ENCODE peak calls at places on chromosomes 4 and X, in ten cellular contexts. One of them, this sample, is unnamed.

GRCh38 chr4:98568896-98569663 is 89.3 kb downstream of the TSPAN5 start:
- DNase-seq in HL-60: no peak
- DNase-seq in CD4-positive, alpha-beta T cell: no peak
- DNase-seq in Peyer's patch: no peak
- DNase-seq in lower lobe of right lung: no peak
- DNase-seq in HepG2: no peak
- DNase-seq in brain microvascular endothelial cell: no peak
- DNase-seq in uterus: no peak
- DNase-seq in sigmoid colon: no peak
- DNase-seq in upper lobe of right lung: no peak
- DNase-seq in this sample: no peak

GRCh38 chr4:122588453-122589238 is 32.2 kb downstream of the IL21 start:
- DNase-seq in HepG2: no peak
- DNase-seq in brain microvascular endothelial cell: peak
- DNase-seq in HL-60: no peak
- DNase-seq in upper lobe of right lung: no peak
- DNase-seq in Peyer's patch: no peak
- DNase-seq in uterus: no peak
- DNase-seq in lower lobe of right lung: no peak
- DNase-seq in sigmoid colon: no peak
- DNase-seq in CD4-positive, alpha-beta T cell: no peak
- DNase-seq in this sample: no peak

GRCh38 chr4:174538876-174539250 is 16.6 kb upstream of the HPGD start:
- DNase-seq in sigmoid colon: no peak
- DNase-seq in HL-60: no peak
- DNase-seq in uterus: no peak
- DNase-seq in lower lobe of right lung: no peak
- DNase-seq in upper lobe of right lung: no peak
- DNase-seq in HepG2: no peak
- DNase-seq in CD4-positive, alpha-beta T cell: no peak
- DNase-seq in Peyer's patch: no peak
- DNase-seq in brain microvascular endothelial cell: no peak
- DNase-seq in this sample: peak

GRCh38 chr4:178963646-178964045 is 1521.4 kb upstream of the AGA start:
- DNase-seq in HepG2: no peak
- DNase-seq in Peyer's patch: no peak
- DNase-seq in uterus: no peak
- DNase-seq in HL-60: no peak
- DNase-seq in lower lobe of right lung: no peak
- DNase-seq in CD4-positive, alpha-beta T cell: no peak
- DNase-seq in brain microvascular endothelial cell: no peak
- DNase-seq in upper lobe of right lung: no peak
- DNase-seq in sigmoid colon: no peak
- DNase-seq in this sample: no peak

GRCh38 chr4:2059726-2060577 is 825 bp downstream of the NAT8L start:
- DNase-seq in brain microvascular endothelial cell: no peak
- DNase-seq in sigmoid colon: no peak
- DNase-seq in HL-60: no peak
- DNase-seq in Peyer's patch: no peak
- DNase-seq in uterus: no peak
- DNase-seq in CD4-positive, alpha-beta T cell: no peak
- DNase-seq in HepG2: no peak
- DNase-seq in lower lobe of right lung: peak
- DNase-seq in upper lobe of right lung: no peak
- DNase-seq in this sample: no peak

GRCh38 chr4:78057600-78058560 is 757 bp downstream of the FRAS1 start:
- DNase-seq in brain microvascular endothelial cell: peak
- DNase-seq in Peyer's patch: peak
- DNase-seq in sigmoid colon: peak
- DNase-seq in lower lobe of right lung: peak
- DNase-seq in HL-60: peak
- DNase-seq in CD4-positive, alpha-beta T cell: no peak
- DNase-seq in HepG2: peak
- DNase-seq in upper lobe of right lung: peak
- DNase-seq in uterus: peak
- DNase-seq in this sample: peak

GRCh38 chr4:101211146-101211553 is 136.2 kb downstream of the PPP3CA start:
- DNase-seq in sigmoid colon: no peak
- DNase-seq in HL-60: no peak
- DNase-seq in HepG2: peak
- DNase-seq in uterus: no peak
- DNase-seq in CD4-positive, alpha-beta T cell: no peak
- DNase-seq in brain microvascular endothelial cell: no peak
- DNase-seq in upper lobe of right lung: no peak
- DNase-seq in lower lobe of right lung: no peak
- DNase-seq in Peyer's patch: no peak
- DNase-seq in this sample: peak

GRCh38 chrX:39907964-39908616 is 189.7 kb downstream of the BCOR start:
- DNase-seq in HL-60: peak
- DNase-seq in lower lobe of right lung: peak
- DNase-seq in sigmoid colon: peak
- DNase-seq in Peyer's patch: no peak
- DNase-seq in CD4-positive, alpha-beta T cell: no peak
- DNase-seq in HepG2: peak
- DNase-seq in brain microvascular endothelial cell: peak
- DNase-seq in uterus: peak
- DNase-seq in upper lobe of right lung: peak
- DNase-seq in this sample: peak

GRCh38 chr4:139242511-139243051 is 37.4 kb downstream of the MGARP start:
- DNase-seq in HepG2: no peak
- DNase-seq in brain microvascular endothelial cell: peak
- DNase-seq in CD4-positive, alpha-beta T cell: no peak
- DNase-seq in uterus: no peak
- DNase-seq in sigmoid colon: no peak
- DNase-seq in HL-60: no peak
- DNase-seq in upper lobe of right lung: no peak
- DNase-seq in Peyer's patch: no peak
- DNase-seq in lower lobe of right lung: no peak
- DNase-seq in this sample: peak

GRCh38 chr4:151049430-151049884 is 34.4 kb upstream of the LRBA start:
- DNase-seq in CD4-positive, alpha-beta T cell: no peak
- DNase-seq in HL-60: no peak
- DNase-seq in lower lobe of right lung: no peak
- DNase-seq in upper lobe of right lung: no peak
- DNase-seq in Peyer's patch: no peak
- DNase-seq in uterus: no peak
- DNase-seq in brain microvascular endothelial cell: no peak
- DNase-seq in HepG2: no peak
- DNase-seq in sigmoid colon: no peak
- DNase-seq in this sample: no peak

GRCh38 chrX:113868169-113868568 is 715.7 kb upstream of the HTR2C start:
- DNase-seq in sigmoid colon: no peak
- DNase-seq in brain microvascular endothelial cell: no peak
- DNase-seq in lower lobe of right lung: no peak
- DNase-seq in Peyer's patch: no peak
- DNase-seq in upper lobe of right lung: no peak
- DNase-seq in HL-60: no peak
- DNase-seq in HepG2: no peak
- DNase-seq in uterus: no peak
- DNase-seq in CD4-positive, alpha-beta T cell: no peak
- DNase-seq in this sample: no peak

GRCh38 chrX:30144221-30144620 is 71.1 kb upstream of the MAGEB2 start:
- DNase-seq in upper lobe of right lung: no peak
- DNase-seq in HL-60: no peak
- DNase-seq in brain microvascular endothelial cell: no peak
- DNase-seq in CD4-positive, alpha-beta T cell: no peak
- DNase-seq in lower lobe of right lung: no peak
- DNase-seq in Peyer's patch: no peak
- DNase-seq in uterus: no peak
- DNase-seq in HepG2: no peak
- DNase-seq in sigmoid colon: no peak
- DNase-seq in this sample: no peak

GRCh38 chr4:41013746-41014145 is 200.6 kb downstream of the APBB2 start:
- DNase-seq in lower lobe of right lung: no peak
- DNase-seq in CD4-positive, alpha-beta T cell: no peak
- DNase-seq in HL-60: no peak
- DNase-seq in brain microvascular endothelial cell: no peak
- DNase-seq in Peyer's patch: no peak
- DNase-seq in uterus: no peak
- DNase-seq in HepG2: no peak
- DNase-seq in upper lobe of right lung: no peak
- DNase-seq in sigmoid colon: no peak
- DNase-seq in this sample: no peak

GRCh38 chrX:7586126-7586525 is 256.8 kb upstream of the VCX start:
- DNase-seq in sigmoid colon: no peak
- DNase-seq in upper lobe of right lung: no peak
- DNase-seq in CD4-positive, alpha-beta T cell: no peak
- DNase-seq in HL-60: peak
- DNase-seq in uterus: no peak
- DNase-seq in brain microvascular endothelial cell: peak
- DNase-seq in lower lobe of right lung: no peak
- DNase-seq in Peyer's patch: no peak
- DNase-seq in HepG2: peak
- DNase-seq in this sample: peak

GRCh38 chr4:82124365-82124764 is 249.4 kb downstream of the HNRNPD start:
- DNase-seq in brain microvascular endothelial cell: no peak
- DNase-seq in HL-60: no peak
- DNase-seq in Peyer's patch: no peak
- DNase-seq in CD4-positive, alpha-beta T cell: no peak
- DNase-seq in sigmoid colon: no peak
- DNase-seq in upper lobe of right lung: no peak
- DNase-seq in HepG2: no peak
- DNase-seq in lower lobe of right lung: no peak
- DNase-seq in uterus: no peak
- DNase-seq in this sample: no peak

GRCh38 chr4:20252656-20253271 is 1.1 kb downstream of the SLIT2 start:
- DNase-seq in lower lobe of right lung: peak
- DNase-seq in sigmoid colon: peak
- DNase-seq in Peyer's patch: peak
- DNase-seq in upper lobe of right lung: peak
- DNase-seq in CD4-positive, alpha-beta T cell: no peak
- DNase-seq in brain microvascular endothelial cell: no peak
- DNase-seq in uterus: peak
- DNase-seq in HL-60: no peak
- DNase-seq in HepG2: no peak
- DNase-seq in this sample: no peak

GRCh38 chrX:109270580-109271484 is 211.1 kb downstream of the GUCY2F start:
- DNase-seq in sigmoid colon: no peak
- DNase-seq in uterus: no peak
- DNase-seq in upper lobe of right lung: peak
- DNase-seq in HL-60: peak
- DNase-seq in CD4-positive, alpha-beta T cell: no peak
- DNase-seq in brain microvascular endothelial cell: peak
- DNase-seq in lower lobe of right lung: peak
- DNase-seq in Peyer's patch: peak
- DNase-seq in HepG2: no peak
- DNase-seq in this sample: peak

GRCh38 chr4:47002593-47002992 is 9.2 kb upstream of the GABRA4 start:
- DNase-seq in Peyer's patch: no peak
- DNase-seq in uterus: no peak
- DNase-seq in HL-60: no peak
- DNase-seq in brain microvascular endothelial cell: peak
- DNase-seq in CD4-positive, alpha-beta T cell: no peak
- DNase-seq in upper lobe of right lung: no peak
- DNase-seq in sigmoid colon: no peak
- DNase-seq in HepG2: no peak
- DNase-seq in lower lobe of right lung: no peak
- DNase-seq in this sample: no peak

GRCh38 chr4:169492436-169493163 is 119.8 kb downstream of the NEK1 start:
- DNase-seq in HepG2: peak
- DNase-seq in CD4-positive, alpha-beta T cell: no peak
- DNase-seq in HL-60: peak
- DNase-seq in lower lobe of right lung: no peak
- DNase-seq in uterus: no peak
- DNase-seq in upper lobe of right lung: no peak
- DNase-seq in brain microvascular endothelial cell: peak
- DNase-seq in Peyer's patch: peak
- DNase-seq in sigmoid colon: no peak
- DNase-seq in this sample: peak

GRCh38 chrX:46727445-46727844 is 31.5 kb downstream of the SLC9A7 start:
- DNase-seq in sigmoid colon: no peak
- DNase-seq in CD4-positive, alpha-beta T cell: no peak
- DNase-seq in HL-60: no peak
- DNase-seq in upper lobe of right lung: no peak
- DNase-seq in Peyer's patch: no peak
- DNase-seq in brain microvascular endothelial cell: no peak
- DNase-seq in uterus: no peak
- DNase-seq in lower lobe of right lung: no peak
- DNase-seq in HepG2: no peak
- DNase-seq in this sample: no peak

GRCh38 chrX:154327026-154327820 is 31.6 kb downstream of the TKTL1 start:
- DNase-seq in brain microvascular endothelial cell: no peak
- DNase-seq in upper lobe of right lung: no peak
- DNase-seq in lower lobe of right lung: no peak
- DNase-seq in CD4-positive, alpha-beta T cell: peak
- DNase-seq in HL-60: no peak
- DNase-seq in Peyer's patch: peak
- DNase-seq in uterus: no peak
- DNase-seq in sigmoid colon: no peak
- DNase-seq in HepG2: no peak
- DNase-seq in this sample: no peak

GRCh38 chrX:56783450-56783831 is 54.4 kb downstream of the NBDY start:
- DNase-seq in upper lobe of right lung: no peak
- DNase-seq in CD4-positive, alpha-beta T cell: no peak
- DNase-seq in lower lobe of right lung: no peak
- DNase-seq in HL-60: no peak
- DNase-seq in sigmoid colon: peak
- DNase-seq in Peyer's patch: peak
- DNase-seq in brain microvascular endothelial cell: no peak
- DNase-seq in uterus: peak
- DNase-seq in HepG2: no peak
- DNase-seq in this sample: no peak
- TF ChIP-seq CTCF in upper lobe of right lung: no peak
- TF ChIP-seq CTCF in CD4-positive, alpha-beta T cell: no peak
- TF ChIP-seq CTCF in lower lobe of right lung: no peak
- TF ChIP-seq CTCF in HL-60: no peak
- TF ChIP-seq CTCF in sigmoid colon: peak
- TF ChIP-seq CTCF in Peyer's patch: no peak
- TF ChIP-seq CTCF in brain microvascular endothelial cell: no peak
- TF ChIP-seq CTCF in uterus: peak
- TF ChIP-seq CTCF in HepG2: peak
- TF ChIP-seq CTCF in this sample: no peak

GRCh38 chr4:84493092-84493850 is 5.8 kb downstream of the NKX6-1 start:
- DNase-seq in Peyer's patch: no peak
- DNase-seq in uterus: no peak
- DNase-seq in upper lobe of right lung: no peak
- DNase-seq in lower lobe of right lung: no peak
- DNase-seq in HepG2: no peak
- DNase-seq in HL-60: no peak
- DNase-seq in brain microvascular endothelial cell: no peak
- DNase-seq in CD4-positive, alpha-beta T cell: no peak
- DNase-seq in sigmoid colon: no peak
- DNase-seq in this sample: no peak
- H3K27ac ChIP-seq in Peyer's patch: no peak
- H3K27ac ChIP-seq in uterus: no peak
- H3K27ac ChIP-seq in upper lobe of right lung: no peak
- H3K27ac ChIP-seq in lower lobe of right lung: no peak
- H3K27ac ChIP-seq in HepG2: no peak
- H3K27ac ChIP-seq in HL-60: no peak
- H3K27ac ChIP-seq in brain microvascular endothelial cell: no peak
- H3K27ac ChIP-seq in CD4-positive, alpha-beta T cell: no peak
- H3K27ac ChIP-seq in sigmoid colon: no peak
- H3K27ac ChIP-seq in this sample: no peak

GRCh38 chrX:129522184-129523059 is 868 bp downstream of the SMARCA1 start:
- DNase-seq in HL-60: no peak
- DNase-seq in HepG2: peak
- DNase-seq in lower lobe of right lung: peak
- DNase-seq in CD4-positive, alpha-beta T cell: no peak
- DNase-seq in upper lobe of right lung: peak
- DNase-seq in Peyer's patch: peak
- DNase-seq in uterus: peak
- DNase-seq in sigmoid colon: peak
- DNase-seq in brain microvascular endothelial cell: peak
- DNase-seq in this sample: peak
- TF ChIP-seq CTCF in HL-60: no peak
- TF ChIP-seq CTCF in HepG2: no peak
- TF ChIP-seq CTCF in lower lobe of right lung: no peak
- TF ChIP-seq CTCF in CD4-positive, alpha-beta T cell: no peak
- TF ChIP-seq CTCF in upper lobe of right lung: no peak
- TF ChIP-seq CTCF in Peyer's patch: no peak
- TF ChIP-seq CTCF in uterus: no peak
- TF ChIP-seq CTCF in sigmoid colon: no peak
- TF ChIP-seq CTCF in brain microvascular endothelial cell: peak
- TF ChIP-seq CTCF in this sample: no peak

GRCh38 chrX:54208531-54208930 is 25.5 kb upstream of the FAM120C start:
- DNase-seq in CD4-positive, alpha-beta T cell: no peak
- DNase-seq in sigmoid colon: no peak
- DNase-seq in lower lobe of right lung: no peak
- DNase-seq in HepG2: no peak
- DNase-seq in brain microvascular endothelial cell: peak
- DNase-seq in HL-60: no peak
- DNase-seq in uterus: no peak
- DNase-seq in Peyer's patch: no peak
- DNase-seq in upper lobe of right lung: no peak
- DNase-seq in this sample: no peak
- H3K27ac ChIP-seq in CD4-positive, alpha-beta T cell: no peak
- H3K27ac ChIP-seq in sigmoid colon: no peak
- H3K27ac ChIP-seq in lower lobe of right lung: no peak
- H3K27ac ChIP-seq in HepG2: no peak
- H3K27ac ChIP-seq in brain microvascular endothelial cell: no peak
- H3K27ac ChIP-seq in HL-60: no peak
- H3K27ac ChIP-seq in uterus: no peak
- H3K27ac ChIP-seq in Peyer's patch: no peak
- H3K27ac ChIP-seq in upper lobe of right lung: no peak
- H3K27ac ChIP-seq in this sample: no peak